ENCODE peak calls at places on chromosomes 2 and 18, in ten cellular contexts. I is transverse colon, A is left lung, T is OCI-LY7, G is RWPE1, Z is BJ, K is neural crest cell, V is left ventricle myocardium inferior, J is type B pancreatic cell, Q is H9. S is an unnamed sample.

GRCh38 chr2:68908392-68908970 is 37.3 kb upstream of the BMP10 start:
- DNase-seq in I (peak), A (peak), Z (peak), K (no peak), Q (peak), T (peak), J (no peak), G (peak), V (peak), S (peak)

GRCh38 chr18:31241425-31241824 is 76.5 kb upstream of the DSG1 start:
- DNase-seq in J (no peak), A (no peak), Q (no peak), G (no peak), K (no peak), T (no peak), V (no peak), Z (no peak), I (no peak), S (no peak)

GRCh38 chr2:205808493-205809121 is 126.3 kb downstream of the NRP2 start:
- DNase-seq in J (no peak), K (no peak), V (no peak), A (no peak), G (no peak), Q (no peak), I (no peak), Z (no peak), T (no peak), S (no peak)

GRCh38 chr18:57918601-57919000 is 115.5 kb upstream of the ATP8B1 start:
- DNase-seq in V (no peak), I (no peak), G (no peak), K (no peak), A (no peak), Q (no peak), J (no peak), T (no peak), Z (no peak), S (no peak)

GRCh38 chr18:56522826-56523225 is 115.6 kb downstream of the TXNL1 start:
- DNase-seq in V (no peak), J (no peak), A (no peak), K (no peak), Z (no peak), I (no peak), G (no peak), Q (no peak), T (no peak), S (no peak)

GRCh38 chr2:157487271-157487610 is 43.4 kb upstream of the CYTIP start:
- DNase-seq in K (no peak), I (no peak), Q (no peak), Z (no peak), J (no peak), V (no peak), A (no peak), G (no peak), T (no peak), S (no peak)

GRCh38 chr2:204434660-204435462 is 110.4 kb upstream of the PARD3B start:
- DNase-seq in I (no peak), V (no peak), T (no peak), Z (no peak), Q (no peak), J (no peak), G (no peak), K (no peak), A (no peak), S (no peak)

GRCh38 chr18:55587341-55588000 is 521 bp downstream of the TCF4 start:
- DNase-seq in A (no peak), Z (no peak), G (no peak), J (no peak), K (peak), V (peak), I (no peak), T (peak), Q (peak), S (no peak)

GRCh38 chr2:64942693-64943092 is 46.5 kb upstream of the SLC1A4 start:
- DNase-seq in V (no peak), G (no peak), Z (no peak), Q (no peak), T (no peak), J (no peak), A (no peak), I (no peak), K (no peak), S (no peak)

GRCh38 chr2:13193900-13194299 is 477.2 kb downstream of the TRIB2 start:
- DNase-seq in K (no peak), V (no peak), G (peak), T (peak), Z (no peak), Q (no peak), A (no peak), I (no peak), J (no peak), S (no peak)

GRCh38 chr2:106189764-106190468 is 4.2 kb downstream of the UXS1 start:
- DNase-seq in T (no peak), I (no peak), Z (no peak), Q (no peak), G (peak), A (no peak), V (no peak), J (no peak), K (no peak), S (no peak)

GRCh38 chr18:58527116-58528010 is 101.5 kb downstream of the ALPK2 start:
- DNase-seq in T (no peak), Z (no peak), K (no peak), V (no peak), I (no peak), J (no peak), A (no peak), Q (no peak), G (no peak), S (no peak)

GRCh38 chr2:181977661-181978350 is 7.8 kb upstream of the PPP1R1C start:
- DNase-seq in V (no peak), I (no peak), Z (peak), T (no peak), A (no peak), Q (no peak), J (no peak), K (no peak), G (peak), S (no peak)

GRCh38 chr2:23489471-23490400 is 104.8 kb downstream of the KLHL29 start:
- DNase-seq in V (no peak), A (no peak), T (no peak), G (no peak), K (no peak), J (no peak), I (no peak), Q (no peak), Z (no peak), S (no peak)

GRCh38 chr2:241432824-241433448 is 75.4 kb downstream of the STK25 start:
- DNase-seq in K (no peak), I (no peak), A (no peak), G (no peak), Q (no peak), Z (no peak), T (no peak), J (no peak), V (no peak), S (no peak)

GRCh38 chr2:39216495-39217191 is 27.1 kb downstream of the CDKL4 start:
- DNase-seq in J (no peak), K (no peak), A (no peak), Q (no peak), T (no peak), V (no peak), Z (no peak), I (peak), G (no peak), S (no peak)

GRCh38 chr2:145066151-145066661 is 546.3 kb upstream of the ZEB2 start:
- DNase-seq in T (no peak), K (no peak), Z (no peak), Q (no peak), J (no peak), A (no peak), V (peak), I (no peak), G (no peak), S (no peak)

GRCh38 chr2:187169108-187169713 is 278.8 kb downstream of the CALCRL start:
- DNase-seq in J (no peak), Z (no peak), K (no peak), I (no peak), T (peak), G (no peak), V (no peak), A (no peak), Q (no peak), S (no peak)

GRCh38 chr2:147327636-147328035 is 517.2 kb upstream of the ACVR2A start:
- DNase-seq in T (no peak), G (no peak), K (no peak), Z (no peak), J (no peak), A (no peak), V (no peak), Q (no peak), I (no peak), S (no peak)

GRCh38 chr2:150060341-150060740 is 427.1 kb downstream of the RND3 start:
- DNase-seq in G (no peak), I (no peak), Z (no peak), V (no peak), Q (no peak), K (no peak), J (no peak), A (no peak), T (no peak), S (no peak)

GRCh38 chr18:62769216-62769615 is 53.9 kb downstream of the PHLPP1 start:
- DNase-seq in K (no peak), A (no peak), T (no peak), V (no peak), J (no peak), Q (no peak), I (no peak), G (no peak), Z (no peak), S (no peak)

GRCh38 chr18:48340502-48340901 is 68.7 kb downstream of the ZBTB7C start:
- DNase-seq in J (no peak), K (no peak), Q (no peak), A (no peak), Z (no peak), G (no peak), I (no peak), V (no peak), T (no peak), S (no peak)
- TF ChIP-seq CTCF in J (no peak), K (no peak), Q (no peak), A (no peak), Z (no peak), G (no peak), I (no peak), V (peak), T (no peak), S (no peak)

GRCh38 chr2:200618590-200619021 is 32.8 kb downstream of the AOX1 start:
- DNase-seq in A (no peak), I (no peak), G (no peak), V (no peak), Z (no peak), Q (no peak), J (no peak), K (no peak), T (peak), S (no peak)
- TF ChIP-seq CTCF in A (no peak), I (no peak), G (no peak), V (peak), Z (peak), Q (no peak), J (no peak), K (no peak), T (peak), S (no peak)

GRCh38 chr2:70807102-70807827 is 13.1 kb downstream of the CLEC4F start:
- DNase-seq in Q (no peak), T (no peak), K (no peak), I (no peak), J (no peak), G (no peak), A (no peak), V (no peak), Z (no peak), S (no peak)
- TF ChIP-seq CTCF in Q (no peak), T (no peak), K (no peak), I (no peak), J (no peak), G (no peak), A (no peak), V (no peak), Z (no peak), S (no peak)

GRCh38 chr2:70995227-70995729 is 605 bp upstream of the TEX261 start:
- DNase-seq in Q (peak), T (peak), I (peak), K (no peak), A (no peak), G (peak), J (peak), Z (no peak), V (no peak), S (peak)
- TF ChIP-seq CTCF in Q (peak), T (peak), I (no peak), K (peak), A (no peak), G (no peak), J (peak), Z (peak), V (peak), S (peak)

GRCh38 chr2:50863856-50864255 is 168.1 kb downstream of the NRXN1 start:
- DNase-seq in Q (no peak), A (no peak), G (no peak), K (no peak), V (no peak), J (no peak), Z (no peak), I (no peak), T (peak), S (no peak)

GRCh38 chr2:50863218-50863617 is 168.7 kb downstream of the NRXN1 start:
- DNase-seq in J (no peak), K (no peak), Q (no peak), Z (no peak), V (no peak), G (no peak), I (no peak), A (no peak), T (peak), S (no peak)

GRCh38 chr2:50856112-50856511 is 175.8 kb downstream of the NRXN1 start:
- DNase-seq in G (no peak), Z (no peak), T (no peak), I (no peak), J (no peak), V (no peak), A (no peak), K (no peak), Q (no peak), S (no peak)

DNA sequence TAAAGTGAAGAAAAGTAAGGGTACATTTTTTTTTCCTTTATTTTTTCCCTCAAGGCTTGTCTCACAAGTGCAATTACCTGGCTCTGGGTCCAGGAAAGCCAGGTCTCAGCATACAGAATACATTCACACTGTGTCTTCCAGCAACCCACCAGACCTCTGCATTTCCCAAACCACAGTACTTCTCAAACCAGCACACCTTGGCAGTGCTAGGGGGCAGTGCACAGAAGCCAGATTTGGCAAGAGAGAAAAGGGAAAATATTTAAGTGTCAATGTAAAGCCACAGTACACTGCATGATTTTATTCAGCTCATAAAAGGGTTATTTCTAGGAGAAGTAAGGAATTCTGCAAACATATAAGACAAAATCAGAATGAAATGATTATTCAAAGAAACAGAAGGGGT is 172.8 kb downstream of the NRXN1 start:
- DNase-seq in J (no peak), T (no peak), Z (no peak), V (no peak), G (no peak), A (no peak), Q (no peak), K (no peak), I (no peak), S (no peak)
- TF ChIP-seq CTCF in J (no peak), T (peak), Z (no peak), V (no peak), G (no peak), A (no peak), Q (no peak), K (no peak), I (no peak), S (no peak)

DNA sequence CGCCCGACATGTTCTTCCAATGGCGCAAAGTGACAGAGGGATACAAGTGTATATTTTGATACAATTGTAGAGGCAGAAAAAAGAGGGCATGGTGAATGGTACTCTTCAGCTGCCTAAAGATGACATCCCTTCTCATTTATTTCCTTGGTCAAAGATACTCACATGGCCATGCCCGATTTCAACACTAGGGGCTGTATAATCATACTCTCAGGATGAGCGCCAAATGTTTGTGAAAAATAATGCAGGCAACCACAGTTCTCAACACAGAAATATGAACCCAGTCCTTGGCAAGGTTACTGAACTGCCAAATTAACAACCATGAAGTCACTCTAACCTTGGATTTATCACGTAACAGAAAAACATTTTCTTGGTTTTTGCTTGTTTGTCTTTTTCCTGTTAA is 204.4 kb downstream of the CCDC102B start:
- DNase-seq in Z (no peak), A (no peak), K (no peak), T (no peak), Q (no peak), V (no peak), J (no peak), I (no peak), G (no peak), S (no peak)
- TF ChIP-seq CTCF in Z (peak), A (no peak), K (peak), T (peak), Q (peak), V (peak), J (peak), I (no peak), G (no peak), S (peak)

DNA sequence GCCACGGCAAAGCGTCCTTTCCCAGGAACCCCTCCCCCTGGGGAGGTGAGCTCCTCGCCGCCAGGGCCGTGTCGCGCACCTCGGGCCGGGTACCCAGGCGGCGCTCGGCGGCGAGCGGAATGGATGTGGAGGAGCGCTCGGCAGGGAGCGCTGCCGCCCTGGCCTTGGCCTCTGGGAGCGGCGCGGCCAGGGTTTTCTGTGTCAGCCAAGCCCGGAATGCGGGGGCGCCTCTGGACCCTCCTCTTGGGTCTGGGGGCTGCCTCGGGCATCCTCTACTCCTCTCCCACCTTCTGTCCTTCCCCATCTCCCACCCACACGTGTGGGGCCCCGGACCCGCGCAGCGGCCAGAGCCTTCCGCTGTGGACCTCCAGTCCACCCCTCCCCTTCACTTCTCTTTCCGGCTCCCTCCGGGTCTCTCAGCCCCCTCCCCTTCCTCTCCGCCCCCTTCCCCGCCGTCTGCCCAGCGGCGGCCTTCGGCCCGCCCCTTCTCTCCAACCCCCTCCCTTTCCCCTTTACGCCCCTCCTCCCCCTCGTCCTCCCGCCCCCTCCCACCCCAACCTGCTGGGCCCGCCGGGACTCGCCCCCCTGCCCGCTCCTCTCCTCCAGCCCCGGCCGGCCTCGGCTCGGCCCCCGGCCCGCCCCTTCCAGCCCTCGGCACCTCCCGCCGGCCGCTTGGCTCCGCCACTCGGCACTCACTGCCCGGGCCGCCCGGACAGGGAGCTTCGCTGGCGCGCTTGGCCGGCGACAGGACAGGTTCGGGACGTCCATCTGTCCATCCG is at the start of gene MERTK:
- DNase-seq in T (no peak), K (peak), J (peak), Z (no peak), G (peak), I (peak), V (peak), Q (peak), A (peak), S (peak)
- TF ChIP-seq CTCF in T (peak), K (peak), J (peak), Z (peak), G (peak), I (peak), V (peak), Q (peak), A (peak), S (no peak)

DNA sequence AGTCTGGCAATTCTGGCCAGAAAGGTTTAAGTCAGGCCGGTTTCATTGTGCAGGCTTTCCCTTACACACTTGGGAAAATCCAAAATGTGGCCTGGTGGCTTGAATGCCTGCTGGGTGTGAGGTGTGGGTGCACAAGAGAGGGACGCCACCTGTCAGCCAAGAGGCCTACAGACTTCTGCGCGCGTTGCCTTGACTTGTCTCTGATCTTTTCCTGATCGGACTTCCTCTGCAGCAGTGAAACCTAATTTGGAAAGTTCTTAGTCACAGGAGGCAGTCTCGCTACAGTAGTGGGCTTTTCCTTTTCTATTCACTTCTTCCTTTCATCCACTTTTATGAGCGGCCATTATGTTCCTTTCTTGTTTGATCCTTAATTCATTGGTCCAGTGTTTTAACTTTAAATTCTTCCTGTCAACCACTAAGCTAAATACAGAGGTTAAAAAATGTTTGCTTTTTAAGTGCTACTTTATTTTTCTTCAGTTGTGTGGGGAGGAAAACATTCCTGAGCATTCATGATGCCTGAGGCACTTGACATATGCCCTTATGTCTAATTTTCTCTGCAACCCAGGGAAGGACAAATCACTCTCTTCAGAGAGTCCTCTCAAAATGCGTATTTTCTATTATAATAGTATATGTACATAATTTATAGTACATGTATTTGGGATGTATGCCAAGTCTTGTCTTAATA is 129.0 kb downstream of the WDSUB1 start:
- DNase-seq in Q (no peak), V (no peak), K (no peak), I (no peak), A (no peak), G (peak), J (no peak), T (no peak), Z (no peak), S (no peak)
- TF ChIP-seq CTCF in Q (no peak), V (no peak), K (no peak), I (no peak), A (no peak), G (no peak), J (no peak), T (no peak), Z (no peak), S (no peak)

S was measured in right atrium auricular region.